ENCODE peak calls at places on chromosomes 13 and 19, in eight cellular contexts. Q, N, D, U, R, Y, P and H are unnamed samples.

GRCh38 chr13:106836186-106836802 is 268.4 kb upstream of the ARGLU1 start:
- DNase-seq in D (no peak), Q (no peak), N (no peak), P (no peak), R (no peak), U (no peak), Y (no peak), H (no peak)

GRCh38 chr13:100454876-100455275 is 133.7 kb downstream of the GGACT start:
- DNase-seq in R (no peak), U (no peak), Y (peak; percentile 43), Q (no peak), D (no peak), P (no peak), N (no peak), H (no peak)

GRCh38 chr13:70388935-70389334 is 280.7 kb upstream of the KLHL1 start:
- DNase-seq in Q (no peak), N (no peak), D (no peak), Y (no peak), R (no peak), U (no peak), P (no peak), H (no peak)

GRCh38 chr13:47027797-47028437 is 131.1 kb upstream of the HTR2A start:
- DNase-seq in P (no peak), N (no peak), Y (no peak), Q (no peak), D (no peak), R (no peak), U (no peak), H (no peak)

GRCh38 chr19:47445937-47446402 is 25.7 kb downstream of the SLC8A2 start:
- DNase-seq in D (peak; percentile 47), N (peak; percentile 62), P (no peak), U (peak; percentile 60), Y (peak; percentile 48), Q (no peak), R (peak; percentile 33), H (peak; percentile 85)

GRCh38 chr19:48477696-48478338 is 8.6 kb downstream of the CYTH2 start:
- DNase-seq in N (no peak), U (no peak), P (no peak), R (no peak), Y (no peak), Q (no peak), D (no peak), H (no peak)

GRCh38 chr19:8269724-8270123 is 38.4 kb downstream of the CD320 start:
- DNase-seq in U (no peak), D (no peak), N (no peak), Y (no peak), P (no peak), Q (no peak), R (no peak), H (no peak)

GRCh38 chr13:39306639-39307589 is 268.7 kb downstream of the NHLRC3 start:
- DNase-seq in U (no peak), R (no peak), P (no peak), D (peak; percentile 15), Q (no peak), N (no peak), Y (peak; percentile 52), H (no peak)